ENCODE peak calls at places on chromosomes 1 and 21, in five cellular contexts. Y is epithelial cell of esophagus, T is Peyer's patch, O is nephron progenitor cell, C is omental fat pad. J is an unnamed sample.

GRCh38 chr1:61337981-61338848 is 255.9 kb downstream of the NFIA start:
- DNase-seq in O (peak), C (no peak), T (peak), Y (peak), J (no peak)

GRCh38 chr1:101041300-101041699 is 15.7 kb upstream of the DPH5 start:
- DNase-seq in Y (no peak), C (no peak), O (no peak), T (no peak), J (no peak)

GRCh38 chr21:31665397-31665796 is 5.9 kb downstream of the SOD1 start:
- DNase-seq in Y (peak), O (peak), C (no peak), T (no peak), J (no peak)

GRCh38 chr1:214838351-214838750 is 235.4 kb downstream of the CENPF start:
- DNase-seq in C (no peak), O (no peak), T (no peak), Y (no peak), J (no peak)

GRCh38 chr21:35225573-35225972 is 176.5 kb upstream of the RUNX1 start:
- DNase-seq in C (no peak), Y (no peak), T (no peak), O (no peak), J (no peak)

GRCh38 chr1:114216431-114217173 is 62.9 kb upstream of the SYT6 start:
- DNase-seq in O (no peak), C (no peak), Y (no peak), T (no peak), J (no peak)

GRCh38 chr1:55504306-55504706 is 289.1 kb upstream of the USP24 start:
- DNase-seq in O (no peak), T (no peak), C (no peak), Y (no peak), J (no peak)

GRCh38 chr1:175195281-175195680 is 2.7 kb upstream of the KIAA0040 start:
- DNase-seq in O (no peak), T (no peak), Y (no peak), C (no peak), J (peak)

GRCh38 chr1:167563579-167564246 is 10.2 kb upstream of the CREG1 start:
- DNase-seq in C (no peak), O (no peak), T (no peak), Y (peak), J (no peak)

GRCh38 chr1:23718482-23718881 is 24.8 kb upstream of the ELOA start:
- DNase-seq in Y (peak), T (no peak), O (peak), C (no peak), J (no peak)

GRCh38 chr1:161020573-161021167 is at the start of gene F11R:
- DNase-seq in O (peak), T (peak), Y (peak), C (no peak), J (peak)

DNA sequence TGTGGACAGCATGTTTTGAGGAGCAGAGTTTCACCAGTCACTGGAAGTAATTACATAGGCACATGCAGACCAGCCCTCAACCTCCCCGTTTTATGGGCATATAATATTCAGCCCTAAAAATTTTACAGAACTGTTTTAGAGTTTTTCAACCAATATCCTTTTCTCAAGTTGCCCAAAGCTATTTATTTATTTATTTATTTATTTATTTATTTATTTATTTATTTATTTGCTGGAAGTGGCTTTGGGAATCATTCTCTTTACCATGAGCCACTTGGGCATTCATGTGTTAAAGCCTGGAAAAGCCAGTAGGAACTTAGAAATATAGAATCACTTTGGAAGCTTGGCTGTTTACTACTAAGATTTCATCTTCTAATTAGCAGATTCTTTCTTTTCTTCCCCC is 219.9 kb downstream of the PAPPA2 start:
- DNase-seq in O (no peak), Y (no peak), C (no peak), T (no peak), J (no peak)
- TF ChIP-seq CTCF in O (no peak), Y (no peak), C (no peak), T (no peak), J (no peak)

GRCh38 chr1:18823438-18823837 is 36.0 kb downstream of the TAS1R2 start:
- DNase-seq in C (no peak), T (no peak), Y (peak), O (no peak), J (no peak)

GRCh38 chr1:18831656-18832055 is 27.8 kb downstream of the TAS1R2 start:
- DNase-seq in C (no peak), Y (no peak), O (no peak), T (no peak), J (no peak)

GRCh38 chr1:18830596-18830995 is 28.9 kb downstream of the TAS1R2 start:
- DNase-seq in O (no peak), C (no peak), T (no peak), Y (no peak), J (no peak)

GRCh38 chr1:18829671-18830070 is 29.8 kb downstream of the TAS1R2 start:
- DNase-seq in Y (no peak), C (no peak), T (no peak), O (no peak), J (no peak)

DNA sequence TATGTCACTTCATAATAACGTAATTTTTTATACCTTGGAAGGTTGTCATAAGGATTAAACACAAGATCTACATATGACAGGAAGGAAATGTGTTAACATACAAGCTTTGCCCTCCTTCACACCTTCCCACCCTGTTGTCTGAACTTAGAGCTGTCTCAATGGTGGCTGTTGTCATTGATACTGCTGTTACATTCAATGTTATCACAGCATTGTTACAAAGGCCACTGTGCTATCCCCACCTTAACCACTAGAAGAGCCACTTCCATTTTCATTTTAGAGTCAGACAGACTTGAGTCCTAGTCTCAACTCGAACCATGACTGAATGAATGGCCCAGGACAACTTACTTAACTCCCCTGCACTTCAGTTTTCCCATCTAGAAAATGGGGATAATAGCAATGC is 31.2 kb downstream of the TAS1R2 start:
- DNase-seq in C (no peak), T (no peak), Y (no peak), O (no peak), J (no peak)
- TF ChIP-seq CTCF in C (no peak), T (no peak), Y (no peak), O (no peak), J (no peak)

GRCh38 chr1:111225091-111225490 is 2.4 kb upstream of the CHI3L2 start:
- DNase-seq in O (no peak), C (no peak), T (no peak), Y (no peak), J (no peak)

GRCh38 chr1:111221633-111222286 is 5.8 kb upstream of the CHI3L2 start:
- DNase-seq in Y (peak), C (no peak), O (no peak), T (peak), J (peak)

GRCh38 chr1:111222308-111223125 is 5.0 kb upstream of the CHI3L2 start:
- DNase-seq in O (peak), T (peak), Y (peak), C (peak), J (peak)

GRCh38 chr1:111221276-111221632 is 6.3 kb upstream of the CHI3L2 start:
- DNase-seq in T (no peak), O (no peak), Y (no peak), C (no peak), J (no peak)

DNA sequence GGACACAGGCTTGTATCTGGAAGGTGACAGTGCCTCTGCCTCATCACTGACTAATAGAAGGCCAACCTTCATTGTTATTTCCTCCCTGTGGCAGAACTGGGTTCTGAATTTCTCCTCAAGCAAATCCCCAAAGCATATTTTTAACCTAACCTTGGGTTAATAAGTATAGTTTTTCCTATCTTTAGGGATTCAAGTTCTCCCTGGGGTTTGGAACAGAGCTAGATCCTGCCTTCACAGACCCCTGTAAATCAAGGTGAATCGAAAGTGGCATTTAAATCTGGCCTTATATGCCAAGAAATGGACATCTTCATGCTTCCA is 4.4 kb upstream of the CHI3L2 start:
- DNase-seq in O (no peak), Y (no peak), C (no peak), T (no peak), J (no peak)
- TF ChIP-seq CTCF in O (no peak), Y (no peak), C (no peak), T (no peak), J (no peak)

GRCh38 chr1:29258974-29259801 is 22.9 kb downstream of the PTPRU start:
- DNase-seq in O (peak), C (no peak), T (no peak), Y (no peak), J (no peak)
- TF ChIP-seq CTCF in O (no peak), C (no peak), T (no peak), Y (no peak), J (no peak)